ENCODE peak calls at places on chromosome 3, in five cellular contexts. V, H, R, G and A are unnamed samples.

GRCh38 chr3:151328298-151329036 is 882 bp downstream of the P2RY13 start:
- DNase-seq in V (peak; percentile 56), R (no peak), G (no peak), H (no peak), A (no peak)

GRCh38 chr3:12476238-12476897 is 7.9 kb upstream of the TSEN2 start:
- DNase-seq in G (no peak), V (peak; percentile 63), R (no peak), H (no peak), A (no peak)

GRCh38 chr3:82558081-82558480 is 796.6 kb upstream of the GBE1 start:
- DNase-seq in G (no peak), H (no peak), V (no peak), R (no peak), A (no peak)

GRCh38 chr3:126111566-126112475 is 27.9 kb upstream of the SLC41A3 start:
- DNase-seq in V (no peak), G (peak; percentile 69), H (peak; percentile 31), R (peak; percentile 1), A (peak; percentile 48)

GRCh38 chr3:126056681-126057546 is 27.0 kb downstream of the SLC41A3 start:
- DNase-seq in H (no peak), R (no peak), G (no peak), V (no peak), A (peak; percentile 24)

GRCh38 chr3:155760653-155761052 is 15.8 kb upstream of the PLCH1 start:
- DNase-seq in V (no peak), H (no peak), R (no peak), G (no peak), A (no peak)

GRCh38 chr3:155963557-155963956 is 93.1 kb downstream of the GMPS start:
- DNase-seq in H (no peak), G (no peak), R (no peak), V (peak; percentile 39), A (no peak)

GRCh38 chr3:141737108-141737507 is 990 bp upstream of the RNF7 start:
- DNase-seq in H (no peak), G (no peak), R (peak; percentile 10), V (no peak), A (no peak)

GRCh38 chr3:64717872-64718613 is 30.2 kb upstream of the ADAMTS9 start:
- DNase-seq in V (peak; percentile 21), G (no peak), H (no peak), R (no peak), A (no peak)

GRCh38 chr3:105812194-105812586 is 56.6 kb downstream of the CBLB start:
- DNase-seq in V (peak; percentile 35), G (no peak), H (no peak), R (no peak), A (no peak)

GRCh38 chr3:177905173-177905894 is 630.9 kb upstream of the KCNMB2 start:
- DNase-seq in V (peak; percentile 93), H (no peak), R (no peak), G (no peak), A (no peak)

GRCh38 chr3:17135696-17136095 is 250.9 kb downstream of the PLCL2 start:
- DNase-seq in G (no peak), R (no peak), H (no peak), V (no peak), A (no peak)

GRCh38 chr3:8665407-8665896 is 20.9 kb upstream of the SSUH2 start:
- DNase-seq in V (no peak), R (no peak), H (no peak), G (no peak), A (no peak)

GRCh38 chr3:161474691-161475090 is 21.9 kb upstream of the OTOL1 start:
- DNase-seq in V (no peak), H (no peak), R (no peak), G (no peak), A (no peak)

GRCh38 chr3:66093981-66094380 is 55.3 kb upstream of the MAGI1 start:
- DNase-seq in H (no peak), R (no peak), V (no peak), G (no peak), A (no peak)

GRCh38 chr3:66097647-66098046 is 58.9 kb upstream of the MAGI1 start:
- DNase-seq in V (no peak), H (peak; percentile 7), R (no peak), G (no peak), A (no peak)

GRCh38 chr3:66095295-66096001 is 56.7 kb upstream of the MAGI1 start:
- DNase-seq in G (no peak), R (no peak), H (no peak), V (no peak), A (no peak)

DNA sequence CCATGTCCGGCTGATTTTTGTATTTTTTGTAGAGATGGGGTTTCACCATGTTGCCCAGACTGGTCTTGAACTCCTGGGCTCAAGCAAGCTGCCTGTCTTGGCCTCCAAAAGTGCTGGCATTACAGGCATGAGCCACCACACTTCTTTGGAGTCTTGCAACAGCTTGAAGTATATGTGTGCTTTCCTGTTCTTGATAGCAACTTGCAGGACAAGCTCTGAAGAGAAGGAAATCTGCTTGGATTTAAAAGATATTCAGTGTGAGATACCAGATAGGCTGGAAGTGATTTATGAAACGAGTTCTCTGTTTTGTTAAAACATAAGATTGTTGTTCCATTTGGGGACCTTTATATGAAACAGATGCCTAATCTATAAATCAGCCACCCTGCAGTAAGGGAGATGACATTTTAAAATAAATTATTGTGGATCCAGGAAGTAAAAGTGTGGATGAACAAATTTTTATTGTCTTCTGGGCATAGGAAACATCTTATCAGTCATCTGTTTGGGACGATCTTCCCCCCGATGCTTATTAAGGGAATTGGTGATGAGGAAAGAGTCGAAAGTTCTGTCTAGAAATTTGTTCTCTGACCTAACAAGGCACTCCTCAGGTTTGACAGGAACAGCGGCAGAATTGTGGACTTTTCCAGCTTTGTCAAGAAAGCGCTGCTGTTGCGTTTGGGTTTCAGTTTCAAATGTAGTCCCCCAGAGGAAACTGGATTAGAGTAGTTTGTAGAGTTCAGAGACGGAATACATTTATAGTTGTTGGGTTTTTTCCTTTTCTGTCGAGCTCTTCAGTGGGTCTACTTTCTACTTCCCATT is 53.7 kb upstream of the MAGI1 start:
- DNase-seq in R (no peak), V (no peak), G (no peak), H (no peak), A (no peak)
- H3K4me3 ChIP-seq in R (no peak overlapping the region), V (no peak overlapping the region), G (no peak overlapping the region), H (no peak overlapping the region), A (no peak overlapping the region)

GRCh38 chr3:194320100-194320499 is 31.0 kb downstream of the CPN2 start:
- DNase-seq in R (no peak), H (no peak), G (peak; percentile 12), V (no peak), A (no peak)
- H3K27me3 ChIP-seq in R (no peaks in the 10 kb centered on the region), H (peaks cover 12% of the 10 kb centered on the region), G (peaks cover 40% of the 10 kb centered on the region), V (no peaks in the 10 kb centered on the region), A (peaks cover 2% of the 10 kb centered on the region)

DNA sequence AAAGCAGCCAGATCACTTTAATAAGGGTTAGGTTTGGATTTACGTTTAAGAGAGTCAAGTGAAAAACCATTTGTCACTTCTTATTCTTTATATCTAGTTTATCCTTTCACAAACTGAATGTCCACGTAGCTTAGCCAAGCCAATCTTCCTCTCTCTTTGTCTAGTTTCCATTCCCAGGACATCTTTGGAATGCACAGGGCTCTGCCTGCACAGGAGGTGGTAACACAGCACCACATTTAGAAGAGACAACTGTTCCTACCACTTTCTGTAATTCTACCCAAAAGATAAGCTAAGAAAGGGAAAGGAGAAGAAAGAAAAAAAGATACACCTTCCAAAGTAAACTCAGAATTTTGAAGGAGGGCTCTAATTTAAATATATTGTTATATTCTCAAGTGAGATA is 67.9 kb downstream of the IGSF11 start:
- DNase-seq in G (no peak), R (no peak), H (no peak), V (no peak), A (no peak)
- H3K36me3 ChIP-seq in G (no peaks in the 10 kb centered on the region), R (no peaks in the 10 kb centered on the region), H (no peaks in the 10 kb centered on the region), V (no peaks in the 10 kb centered on the region), A (no peaks in the 10 kb centered on the region)

DNA sequence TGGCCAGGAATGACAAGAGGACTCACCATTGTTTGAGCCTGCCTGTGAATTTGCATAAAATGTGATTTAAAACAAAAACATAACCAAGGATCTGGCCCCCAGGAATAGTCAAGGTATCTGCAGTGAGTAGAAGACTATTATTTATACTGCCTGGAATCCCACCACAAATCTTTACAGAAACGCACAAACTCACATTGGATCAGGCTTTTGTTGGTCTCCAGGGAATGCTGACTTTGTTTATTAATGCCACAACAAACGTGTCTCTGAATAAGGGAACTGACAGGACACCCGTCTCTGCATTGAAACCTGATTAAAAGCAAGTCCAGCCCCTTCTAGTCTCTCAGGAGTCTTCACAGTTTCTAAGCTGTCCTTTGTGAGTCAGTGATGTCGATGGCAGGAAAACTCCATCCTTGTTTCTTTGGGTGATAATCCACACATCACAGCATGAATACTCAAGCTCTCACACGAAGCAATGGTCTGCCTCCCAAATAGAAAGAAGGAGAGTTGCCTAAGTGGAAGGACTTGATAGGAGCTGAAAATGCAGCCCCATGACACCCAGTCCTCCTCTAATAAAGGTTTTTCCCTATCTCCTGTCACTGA is 37.7 kb downstream of the CLDN18 start:
- DNase-seq in R (no peak), V (no peak), G (no peak), H (peak; percentile 69), A (no peak)
- H3K4me3 ChIP-seq in R (no peak overlapping the region), V (no peak overlapping the region), G (no peak overlapping the region), H (no peak overlapping the region), A (no peak overlapping the region)

GRCh38 chr3:32836601-32837000 is 18.8 kb downstream of the TRIM71 start:
- DNase-seq in V (no peak), G (no peak), H (no peak), R (no peak), A (no peak)
- H3K27me3 ChIP-seq in V (no peaks in the 10 kb centered on the region), G (peaks cover 24% of the 10 kb centered on the region), H (no peaks in the 10 kb centered on the region), R (peaks cover 11% of the 10 kb centered on the region), A (no peaks in the 10 kb centered on the region)

GRCh38 chr3:14144423-14145075 is 19.7 kb downstream of the TMEM43 start:
- DNase-seq in G (no peak), H (peak; percentile 86), V (peak; percentile 99), R (peak; percentile 59), A (peak; percentile 74)
- H3K36me3 ChIP-seq in G (no peaks in the 10 kb centered on the region), H (peaks cover 61% of the 10 kb centered on the region), V (peaks cover 7% of the 10 kb centered on the region), R (peaks cover 17% of the 10 kb centered on the region), A (peaks cover 24% of the 10 kb centered on the region)

GRCh38 chr3:32780071-32780734 is 37.6 kb upstream of the TRIM71 start:
- DNase-seq in H (no peak), G (no peak), R (no peak), V (no peak), A (no peak)
- H3K4me3 ChIP-seq in H (peak overlapping the region; percentile 90), G (peak overlapping the region; percentile 58), R (no peak overlapping the region), V (peak overlapping the region; percentile 38), A (no peak overlapping the region)